ENCODE peak calls at places on chromosomes 11 and 22, in nine cellular contexts. D, E, Z, L, I, H, A, V and G are unnamed samples.

GRCh38 chr11:35387341-35387982 is 31.9 kb downstream of the SLC1A2 start:
- DNase-seq in D (no peak), E (peak; percentile 20), Z (no peak), L (no peak), I (no peak), H (no peak), A (no peak), V (peak; percentile 54), G (no peak)

GRCh38 chr11:313787-314547 is at the start of gene IFITM1:
- DNase-seq in D (no peak), E (peak; percentile 88), Z (peak; percentile 65), L (peak; percentile 45), I (no peak), H (peak; percentile 46), A (peak; percentile 72), V (no peak), G (no peak)

GRCh38 chr11:43518407-43519165 is 159.9 kb downstream of the TTC17 start:
- DNase-seq in D (peak; percentile 22), E (no peak), Z (no peak), L (no peak), I (no peak), H (no peak), A (peak; percentile 60), V (no peak), G (no peak)

GRCh38 chr11:10931761-10932700 is 74.2 kb upstream of the ZBED5 start:
- DNase-seq in D (no peak), E (peak; percentile 24), Z (no peak), L (no peak), I (no peak), H (no peak), A (no peak), V (peak; percentile 1), G (no peak)

GRCh38 chr11:36010010-36010740 is 66.3 kb downstream of the LDLRAD3 start:
- DNase-seq in D (peak; percentile 52), E (peak; percentile 49), Z (no peak), L (no peak), I (no peak), H (no peak), A (no peak), V (no peak), G (no peak)

GRCh38 chr11:80144932-80145612 is 704.2 kb upstream of the TENM4 start:
- DNase-seq in D (no peak), E (no peak), Z (no peak), L (no peak), I (no peak), H (no peak), A (no peak), V (peak; percentile 76), G (no peak)

GRCh38 chr11:92240946-92241345 is 16.3 kb downstream of the FAT3 start:
- DNase-seq in D (no peak), E (no peak), Z (no peak), L (no peak), I (no peak), H (no peak), A (no peak), V (no peak), G (no peak)

GRCh38 chr11:121291896-121292502 is 572 bp upstream of the SC5D start:
- DNase-seq in D (no peak), E (no peak), Z (no peak), L (no peak), I (no peak), H (no peak), A (no peak), V (peak; percentile 8), G (no peak)

GRCh38 chr11:12517741-12518140 is 140.4 kb downstream of the PARVA start:
- DNase-seq in D (no peak), E (no peak), Z (no peak), L (no peak), I (no peak), H (no peak), A (no peak), V (no peak), G (no peak)

GRCh38 chr11:19966435-19966834 is 193.8 kb downstream of the DBX1 start:
- DNase-seq in D (no peak), E (no peak), Z (no peak), L (no peak), I (no peak), H (no peak), A (no peak), V (no peak), G (no peak)

GRCh38 chr22:39721456-39722325 is 151.1 kb downstream of the CACNA1I start:
- DNase-seq in D (no peak), E (no peak), Z (no peak), L (no peak), I (no peak), H (no peak), A (no peak), V (no peak), G (no peak)

GRCh38 chr22:23105919-23106853 is 35.6 kb downstream of the RSPH14 start:
- DNase-seq in D (no peak), E (no peak), Z (no peak), L (no peak), I (no peak), H (no peak), A (no peak), V (no peak), G (no peak)

GRCh38 chr22:40352763-40353162 is 6.5 kb downstream of the ADSL start:
- DNase-seq in D (no peak), E (no peak), Z (no peak), L (no peak), I (no peak), H (no peak), A (no peak), V (no peak), G (no peak)

GRCh38 chr11:125201525-125202121 is 37.1 kb downstream of the PKNOX2 start:
- DNase-seq in D (no peak), E (peak; percentile 27), Z (no peak), L (no peak), I (no peak), H (no peak), A (no peak), V (no peak), G (no peak)

GRCh38 chr11:117037952-117038350 is 60.3 kb downstream of the SIK3 start:
- DNase-seq in D (no peak), E (no peak), Z (no peak), L (no peak), I (no peak), H (no peak), A (no peak), V (no peak), G (no peak)

GRCh38 chr22:39317084-39317755 is 2.2 kb downstream of the RPL3 start:
- DNase-seq in D (no peak), E (no peak), Z (no peak), L (no peak), I (no peak), H (no peak), A (no peak), V (no peak), G (no peak)

GRCh38 chr11:18802381-18803257 is 11.0 kb upstream of the PTPN5 start:
- DNase-seq in D (peak; percentile 30), E (peak; percentile 86), Z (peak; percentile 49), L (no peak), I (no peak), H (peak; percentile 11), A (peak; percentile 79), V (peak; percentile 61), G (peak; percentile 57)

GRCh38 chr11:103016031-103016430 is 60.5 kb upstream of the MMP13 start:
- DNase-seq in D (no peak), E (no peak), Z (no peak), L (no peak), I (no peak), H (no peak), A (no peak), V (no peak), G (no peak)